ENCODE peak calls at places on chromosomes 5 and 9, in nine cellular contexts. Y is suprapubic skin, H is ovary, P is Peyer's patch, C is HCT116, V is IMR-90, K is NB4, U is GM12892, I is A549. Z is an unnamed sample.

GRCh38 chr5:160769264-160769663 is 82.7 kb downstream of the ATP10B start:
- DNase-seq in Y (no peak), K (no peak), P (no peak), H (no peak), C (no peak), U (no peak), V (no peak), I (no peak), Z (no peak)

GRCh38 chr5:181187500-181188213 is 17.3 kb downstream of the TRIM7 start:
- DNase-seq in U (no peak), H (peak; percentile 84), Y (peak; percentile 92), C (peak; percentile 86), K (peak; percentile 82), P (peak; percentile 80), I (no peak), V (peak; percentile 80), Z (peak; percentile 83)

GRCh38 chr5:12911156-12911555 is 1006.9 kb upstream of the CTNND2 start:
- DNase-seq in C (no peak), P (no peak), H (no peak), I (no peak), V (no peak), Y (no peak), K (no peak), U (no peak), Z (no peak)

GRCh38 chr5:119378075-119378699 is 22.4 kb downstream of the TNFAIP8 start:
- DNase-seq in V (peak; percentile 66), Y (no peak), C (no peak), U (no peak), K (no peak), I (no peak), P (no peak), H (no peak), Z (no peak)

GRCh38 chr5:17248999-17249634 is 31.7 kb downstream of the BASP1 start:
- DNase-seq in H (no peak), K (peak; percentile 80), I (peak; percentile 95), C (no peak), P (no peak), V (peak; percentile 99), U (no peak), Y (no peak), Z (peak; percentile 60)

GRCh38 chr5:116375926-116376325 is 198.7 kb downstream of the SEMA6A start:
- DNase-seq in K (no peak), H (no peak), I (no peak), P (no peak), V (no peak), Y (no peak), U (no peak), C (no peak), Z (no peak)

GRCh38 chr5:56175028-56175427 is 58.1 kb downstream of the ANKRD55 start:
- DNase-seq in C (no peak), I (no peak), Y (no peak), P (no peak), H (no peak), V (no peak), U (no peak), K (no peak), Z (no peak)

GRCh38 chr9:1332161-1332560 is 282.0 kb downstream of the DMRT2 start:
- DNase-seq in U (no peak), P (no peak), K (no peak), H (no peak), Y (no peak), C (no peak), I (no peak), V (no peak), Z (no peak)

GRCh38 chr5:89473196-89473595 is 590.2 kb upstream of the MEF2C start:
- DNase-seq in C (no peak), I (no peak), P (no peak), V (no peak), K (no peak), Y (no peak), H (no peak), U (no peak), Z (no peak)

GRCh38 chr5:95960802-95961616 is 642 bp downstream of the ELL2 start:
- DNase-seq in I (peak; percentile 66), U (peak; percentile 58), P (peak; percentile 89), H (peak; percentile 64), C (no peak), Y (peak; percentile 84), V (peak; percentile 74), K (peak; percentile 87), Z (peak; percentile 93)

GRCh38 chr5:95962475-95962773 is 773 bp upstream of the ELL2 start:
- DNase-seq in C (no peak), H (no peak), U (no peak), V (no peak), P (no peak), Y (no peak), K (no peak), I (no peak), Z (no peak)

GRCh38 chr5:95962785-95963184 is 1.1 kb upstream of the ELL2 start:
- DNase-seq in H (no peak), U (no peak), V (no peak), Y (no peak), I (no peak), P (peak; percentile 60), C (no peak), K (no peak), Z (no peak)

GRCh38 chr5:95959964-95960801 is 1.5 kb downstream of the ELL2 start:
- DNase-seq in K (peak; percentile 19), C (no peak), Y (peak; percentile 64), H (no peak), V (peak; percentile 34), I (peak; percentile 18), U (no peak), P (peak; percentile 54), Z (no peak)

DNA sequence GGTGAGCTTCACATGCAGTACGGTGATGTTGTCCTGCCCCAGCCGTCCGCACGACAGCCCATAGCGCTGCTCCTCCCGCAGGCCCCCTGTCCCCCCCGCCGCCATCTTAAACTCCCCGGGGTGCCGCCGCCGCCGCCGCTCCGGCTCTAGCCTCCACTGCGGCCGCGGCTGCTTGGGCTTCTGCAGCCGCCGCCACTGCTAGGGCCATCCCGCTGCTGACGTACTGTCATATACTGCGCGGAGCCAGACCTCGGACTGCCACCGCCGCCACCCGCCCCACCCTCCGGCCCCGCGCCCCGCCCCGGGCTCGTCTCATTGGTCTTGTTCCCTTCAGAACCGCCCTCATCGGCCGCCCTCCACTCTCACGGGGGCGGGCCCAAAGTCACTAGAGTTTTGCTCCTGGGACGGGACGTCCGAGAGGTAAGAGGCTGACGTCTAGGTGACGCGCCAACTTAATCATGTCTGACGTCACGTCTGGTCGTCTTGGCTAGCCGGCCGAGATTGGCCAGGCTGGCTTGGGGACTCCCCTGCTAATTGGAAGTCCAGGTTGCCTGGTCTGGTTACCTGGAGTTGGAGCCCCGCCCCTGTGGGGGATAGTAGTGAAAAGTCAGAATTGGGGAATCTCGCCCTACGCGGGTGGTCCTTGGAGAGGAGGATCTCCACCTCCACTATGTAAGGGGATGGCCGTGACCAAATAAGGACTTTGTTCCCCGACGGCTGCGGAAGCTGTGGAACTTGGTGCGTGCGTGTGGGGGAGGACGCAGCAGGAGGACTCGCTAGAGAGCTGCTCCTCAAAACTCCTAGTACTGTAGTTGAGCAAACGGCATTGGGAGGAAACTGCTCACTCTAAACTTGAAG is at the start of gene ELL2:
- DNase-seq in C (peak; percentile 100), P (peak; percentile 100), H (peak; percentile 95), Y (peak; percentile 100), K (peak; percentile 98), I (peak; percentile 96), U (peak; percentile 74), V (peak; percentile 98), Z (peak; percentile 98)
- TF ChIP-seq POLR2A in C (peak; percentile 24), P (peak; percentile 96), H (peak; percentile 64), Y (no peak), K (peak; percentile 64), I (peak; percentile 50), U (peak; percentile 48), V (peak; percentile 97), Z (peak; percentile 89)

DNA sequence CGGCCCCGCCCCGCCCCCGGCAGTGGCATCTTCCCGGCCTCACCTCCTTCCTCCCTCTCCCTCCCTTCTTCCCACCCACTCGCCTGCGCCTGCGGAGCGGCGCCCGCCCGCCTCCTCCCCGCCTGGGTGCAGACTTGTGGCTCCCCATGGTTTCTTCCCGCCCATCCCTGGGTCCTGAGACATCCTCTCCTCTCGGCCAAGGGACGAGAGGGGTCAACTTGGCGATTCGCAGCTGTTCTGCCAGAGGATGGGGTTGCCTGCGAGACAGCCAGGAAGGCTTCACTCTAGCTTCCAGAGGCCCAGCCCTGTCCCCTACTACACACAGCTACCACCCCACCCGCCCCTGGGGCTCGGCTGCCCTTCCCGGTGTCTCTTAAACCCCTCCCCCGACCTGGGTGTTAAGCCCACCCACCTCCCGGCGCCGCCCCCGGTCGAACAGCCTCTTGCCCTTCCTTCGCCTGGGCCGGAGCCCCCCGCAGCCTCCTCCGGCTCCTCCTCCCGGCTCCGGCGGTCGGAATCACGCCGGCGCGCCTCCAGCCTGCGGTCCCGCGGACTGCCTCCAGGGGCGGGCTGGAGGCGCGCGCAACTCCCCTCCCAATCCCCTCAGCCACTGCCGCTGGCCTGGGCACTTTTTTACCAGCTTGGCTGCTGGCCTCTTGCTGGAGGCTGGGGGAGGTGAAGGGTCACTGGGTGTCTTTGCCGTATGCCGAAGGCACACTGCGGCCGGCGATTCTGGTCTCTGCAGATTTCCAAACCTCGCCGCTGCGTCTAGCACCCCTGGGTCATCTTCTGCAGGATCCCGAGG is 1.9 kb downstream of the JADE2 start:
- DNase-seq in K (peak; percentile 92), C (no peak), P (peak; percentile 87), U (peak; percentile 85), I (peak; percentile 94), V (peak; percentile 90), Y (peak; percentile 95), H (peak; percentile 82), Z (peak; percentile 98)
- TF ChIP-seq POLR2A in K (peak; percentile 17), C (no peak), P (peak; percentile 54), U (peak; percentile 19), I (peak; percentile 34), V (peak; percentile 23), Y (no peak), H (peak; percentile 41), Z (peak; percentile 3)

GRCh38 chr5:122738088-122738487 is 36.8 kb upstream of the SNX2 start:
- DNase-seq in H (no peak), Y (no peak), V (no peak), K (no peak), C (no peak), P (no peak), I (no peak), U (no peak), Z (no peak)
- TF ChIP-seq POLR2A in H (no peak), Y (no peak), V (no peak), K (no peak), C (no peak), P (no peak), I (no peak), U (no peak), Z (no peak)

GRCh38 chr5:172186114-172186695 is 1.8 kb downstream of the STK10 start:
- DNase-seq in P (no peak), I (no peak), U (no peak), H (no peak), Y (no peak), V (no peak), C (no peak), K (no peak), Z (peak; percentile 52)

GRCh38 chr5:172187118-172188032 is 649 bp downstream of the STK10 start:
- DNase-seq in P (peak; percentile 89), V (peak; percentile 80), U (peak; percentile 45), H (peak; percentile 33), Y (peak; percentile 82), I (peak; percentile 79), C (peak; percentile 26), K (peak; percentile 84), Z (peak; percentile 93)

GRCh38 chr5:172188893-172189692 is 1.1 kb upstream of the STK10 start:
- DNase-seq in V (peak; percentile 38), I (no peak), U (no peak), P (no peak), C (no peak), K (no peak), H (no peak), Y (no peak), Z (no peak)

GRCh38 chr5:172189693-172190296 is 1.8 kb upstream of the STK10 start:
- DNase-seq in Y (no peak), H (no peak), U (no peak), C (no peak), V (no peak), P (no peak), K (no peak), I (no peak), Z (no peak)

GRCh38 chr5:172188033-172188892 is at the start of gene STK10:
- DNase-seq in I (peak; percentile 97), K (peak; percentile 97), H (peak; percentile 85), C (peak; percentile 75), P (peak; percentile 95), U (peak; percentile 94), Y (peak; percentile 92), V (peak; percentile 87), Z (peak; percentile 97)
- TF ChIP-seq POLR2A in I (peak; percentile 64), K (peak; percentile 50), H (no peak), C (no peak), P (peak; percentile 77), U (peak; percentile 56), Y (no peak), V (peak; percentile 17), Z (no peak)